ENCODE peak calls at places on chromosomes 7 and 10, in eight cellular contexts. One of them, this sample, is unnamed.

GRCh38 chr7:99235925-99236324 is 28.0 kb upstream of the KPNA7 start:
- DNase-seq in thoracic aorta: no peak
- DNase-seq in ovary: no peak
- DNase-seq in IMR-90: no peak
- DNase-seq in lower lobe of right lung: no peak
- DNase-seq in psoas muscle: no peak
- DNase-seq in adrenal gland: no peak
- DNase-seq in right lobe of liver: no peak
- DNase-seq in this sample: no peak

GRCh38 chr10:27344568-27345454 is 104.2 kb upstream of the ACBD5 start:
- DNase-seq in thoracic aorta: no peak
- DNase-seq in ovary: no peak
- DNase-seq in IMR-90: no peak
- DNase-seq in lower lobe of right lung: no peak
- DNase-seq in psoas muscle: no peak
- DNase-seq in adrenal gland: no peak
- DNase-seq in right lobe of liver: no peak
- DNase-seq in this sample: no peak

GRCh38 chr10:87547734-87548311 is 43.1 kb downstream of the MINPP1 start:
- DNase-seq in thoracic aorta: no peak
- DNase-seq in ovary: no peak
- DNase-seq in IMR-90: peak
- DNase-seq in lower lobe of right lung: no peak
- DNase-seq in psoas muscle: no peak
- DNase-seq in adrenal gland: no peak
- DNase-seq in right lobe of liver: no peak
- DNase-seq in this sample: no peak

GRCh38 chr10:104336829-104337526 is 1.3 kb downstream of the ITPRIP start:
- DNase-seq in thoracic aorta: no peak
- DNase-seq in ovary: no peak
- DNase-seq in IMR-90: peak
- DNase-seq in lower lobe of right lung: no peak
- DNase-seq in psoas muscle: no peak
- DNase-seq in adrenal gland: peak
- DNase-seq in right lobe of liver: no peak
- DNase-seq in this sample: no peak

GRCh38 chr7:17939111-17939669 is 1.1 kb downstream of the SNX13 start:
- DNase-seq in thoracic aorta: no peak
- DNase-seq in ovary: no peak
- DNase-seq in IMR-90: peak
- DNase-seq in lower lobe of right lung: no peak
- DNase-seq in psoas muscle: no peak
- DNase-seq in adrenal gland: no peak
- DNase-seq in right lobe of liver: no peak
- DNase-seq in this sample: no peak

GRCh38 chr10:88879754-88880286 is at the start of gene STAMBPL1:
- DNase-seq in thoracic aorta: no peak
- DNase-seq in ovary: no peak
- DNase-seq in IMR-90: no peak
- DNase-seq in lower lobe of right lung: no peak
- DNase-seq in psoas muscle: peak
- DNase-seq in adrenal gland: peak
- DNase-seq in right lobe of liver: no peak
- DNase-seq in this sample: peak

GRCh38 chr10:126977216-126977615 is 72.0 kb downstream of the DOCK1 start:
- DNase-seq in thoracic aorta: no peak
- DNase-seq in ovary: no peak
- DNase-seq in IMR-90: no peak
- DNase-seq in lower lobe of right lung: no peak
- DNase-seq in psoas muscle: no peak
- DNase-seq in adrenal gland: no peak
- DNase-seq in right lobe of liver: no peak
- DNase-seq in this sample: no peak

GRCh38 chr7:158947627-158948026 is 91.3 kb downstream of the DYNC2I1 start:
- DNase-seq in thoracic aorta: no peak
- DNase-seq in ovary: no peak
- DNase-seq in IMR-90: no peak
- DNase-seq in lower lobe of right lung: no peak
- DNase-seq in psoas muscle: no peak
- DNase-seq in adrenal gland: peak
- DNase-seq in right lobe of liver: no peak
- DNase-seq in this sample: no peak

GRCh38 chr10:86758231-86759072 is 2.0 kb downstream of the BMPR1A start:
- DNase-seq in thoracic aorta: no peak
- DNase-seq in ovary: no peak
- DNase-seq in IMR-90: peak
- DNase-seq in lower lobe of right lung: no peak
- DNase-seq in psoas muscle: no peak
- DNase-seq in adrenal gland: no peak
- DNase-seq in right lobe of liver: no peak
- DNase-seq in this sample: no peak

GRCh38 chr7:23468721-23469149 is 1.6 kb downstream of the IGF2BP3 start:
- DNase-seq in thoracic aorta: no peak
- DNase-seq in ovary: peak
- DNase-seq in IMR-90: no peak
- DNase-seq in lower lobe of right lung: no peak
- DNase-seq in psoas muscle: no peak
- DNase-seq in adrenal gland: no peak
- DNase-seq in right lobe of liver: no peak
- DNase-seq in this sample: no peak

GRCh38 chr10:120415709-120416330 is 41.2 kb upstream of the PLPP4 start:
- DNase-seq in thoracic aorta: no peak
- DNase-seq in ovary: no peak
- DNase-seq in IMR-90: peak
- DNase-seq in lower lobe of right lung: no peak
- DNase-seq in psoas muscle: no peak
- DNase-seq in adrenal gland: no peak
- DNase-seq in right lobe of liver: no peak
- DNase-seq in this sample: no peak

GRCh38 chr7:11527707-11528106 is 304.3 kb downstream of the THSD7A start:
- DNase-seq in thoracic aorta: no peak
- DNase-seq in ovary: no peak
- DNase-seq in IMR-90: no peak
- DNase-seq in lower lobe of right lung: no peak
- DNase-seq in psoas muscle: no peak
- DNase-seq in adrenal gland: no peak
- DNase-seq in right lobe of liver: no peak
- DNase-seq in this sample: no peak

GRCh38 chr10:124590216-124591122 is 128.8 kb downstream of the LHPP start:
- DNase-seq in thoracic aorta: no peak
- DNase-seq in ovary: no peak
- DNase-seq in IMR-90: no peak
- DNase-seq in lower lobe of right lung: no peak
- DNase-seq in psoas muscle: peak
- DNase-seq in adrenal gland: no peak
- DNase-seq in right lobe of liver: peak
- DNase-seq in this sample: peak

GRCh38 chr10:46547331-46547880 is 9.1 kb downstream of the GPRIN2 start:
- DNase-seq in thoracic aorta: no peak
- DNase-seq in ovary: peak
- DNase-seq in IMR-90: no peak
- DNase-seq in lower lobe of right lung: peak
- DNase-seq in psoas muscle: peak
- DNase-seq in adrenal gland: no peak
- DNase-seq in right lobe of liver: peak
- DNase-seq in this sample: peak

GRCh38 chr7:80098795-80099194 is 35.8 kb upstream of the GNAI1 start:
- DNase-seq in thoracic aorta: no peak
- DNase-seq in ovary: no peak
- DNase-seq in IMR-90: no peak
- DNase-seq in lower lobe of right lung: no peak
- DNase-seq in psoas muscle: no peak
- DNase-seq in adrenal gland: no peak
- DNase-seq in right lobe of liver: no peak
- DNase-seq in this sample: no peak

GRCh38 chr10:34655286-34656170 is 159.6 kb downstream of the PARD3 start:
- DNase-seq in thoracic aorta: no peak
- DNase-seq in ovary: no peak
- DNase-seq in IMR-90: peak
- DNase-seq in lower lobe of right lung: no peak
- DNase-seq in psoas muscle: no peak
- DNase-seq in adrenal gland: peak
- DNase-seq in right lobe of liver: no peak
- DNase-seq in this sample: no peak

GRCh38 chr10:13847201-13847631 is 260.5 kb downstream of the PRPF18 start:
- DNase-seq in thoracic aorta: no peak
- DNase-seq in ovary: no peak
- DNase-seq in IMR-90: no peak
- DNase-seq in lower lobe of right lung: no peak
- DNase-seq in psoas muscle: no peak
- DNase-seq in adrenal gland: peak
- DNase-seq in right lobe of liver: no peak
- DNase-seq in this sample: no peak

GRCh38 chr10:5064656-5065055 is 29.6 kb upstream of the AKR1C3 start:
- DNase-seq in thoracic aorta: no peak
- DNase-seq in ovary: no peak
- DNase-seq in IMR-90: peak
- DNase-seq in lower lobe of right lung: no peak
- DNase-seq in psoas muscle: no peak
- DNase-seq in adrenal gland: no peak
- DNase-seq in right lobe of liver: no peak
- DNase-seq in this sample: no peak

GRCh38 chr10:128050937-128051336 is 75.3 kb downstream of the MKI67 start:
- DNase-seq in thoracic aorta: no peak
- DNase-seq in ovary: no peak
- DNase-seq in IMR-90: no peak
- DNase-seq in lower lobe of right lung: no peak
- DNase-seq in psoas muscle: no peak
- DNase-seq in adrenal gland: no peak
- DNase-seq in right lobe of liver: no peak
- DNase-seq in this sample: no peak

GRCh38 chr10:12513775-12514663 is 164.7 kb downstream of the CAMK1D start:
- DNase-seq in thoracic aorta: no peak
- DNase-seq in ovary: no peak
- DNase-seq in IMR-90: peak
- DNase-seq in lower lobe of right lung: no peak
- DNase-seq in psoas muscle: no peak
- DNase-seq in adrenal gland: peak
- DNase-seq in right lobe of liver: no peak
- DNase-seq in this sample: no peak
- TF ChIP-seq CTCF in thoracic aorta: no peak
- TF ChIP-seq CTCF in ovary: no peak
- TF ChIP-seq CTCF in IMR-90: no peak
- TF ChIP-seq CTCF in lower lobe of right lung: no peak
- TF ChIP-seq CTCF in psoas muscle: no peak
- TF ChIP-seq CTCF in adrenal gland: no peak
- TF ChIP-seq CTCF in right lobe of liver: no peak
- TF ChIP-seq CTCF in this sample: no peak

GRCh38 chr7:142807855-142808460 is 37.2 kb downstream of the PRSS2 start:
- DNase-seq in thoracic aorta: no peak
- DNase-seq in ovary: no peak
- DNase-seq in IMR-90: peak
- DNase-seq in lower lobe of right lung: no peak
- DNase-seq in psoas muscle: no peak
- DNase-seq in adrenal gland: no peak
- DNase-seq in right lobe of liver: no peak
- DNase-seq in this sample: no peak
- H3K27ac ChIP-seq in thoracic aorta: peak
- H3K27ac ChIP-seq in ovary: no peak
- H3K27ac ChIP-seq in IMR-90: no peak
- H3K27ac ChIP-seq in lower lobe of right lung: peak
- H3K27ac ChIP-seq in psoas muscle: no peak
- H3K27ac ChIP-seq in adrenal gland: no peak
- H3K27ac ChIP-seq in right lobe of liver: no peak
- H3K27ac ChIP-seq in this sample: no peak

DNA sequence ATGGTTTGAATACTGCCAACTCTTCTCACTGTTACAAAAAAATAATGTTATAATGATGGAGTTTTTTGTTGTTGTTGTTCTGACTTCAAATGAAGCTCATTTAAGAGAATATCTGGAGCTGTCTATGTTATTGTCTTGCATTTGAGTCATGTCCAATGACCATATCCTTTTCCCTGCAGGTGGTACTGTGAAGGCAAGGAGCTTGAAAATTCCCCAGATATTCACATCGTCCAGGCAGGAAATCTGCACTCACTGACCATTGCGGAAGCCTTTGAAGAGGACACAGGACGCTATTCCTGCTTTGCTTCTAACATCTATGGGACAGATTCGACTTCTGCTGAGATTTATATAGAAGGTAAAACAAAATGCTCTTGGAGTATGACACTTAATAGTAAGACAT is 33.5 kb downstream of the MYPN start:
- DNase-seq in thoracic aorta: no peak
- DNase-seq in ovary: no peak
- DNase-seq in IMR-90: no peak
- DNase-seq in lower lobe of right lung: no peak
- DNase-seq in psoas muscle: no peak
- DNase-seq in adrenal gland: no peak
- DNase-seq in right lobe of liver: no peak
- DNase-seq in this sample: no peak
- H3K4me3 ChIP-seq in thoracic aorta: no peak
- H3K4me3 ChIP-seq in ovary: no peak
- H3K4me3 ChIP-seq in IMR-90: no peak
- H3K4me3 ChIP-seq in lower lobe of right lung: no peak
- H3K4me3 ChIP-seq in psoas muscle: no peak
- H3K4me3 ChIP-seq in adrenal gland: no peak
- H3K4me3 ChIP-seq in right lobe of liver: no peak
- H3K4me3 ChIP-seq in this sample: no peak

GRCh38 chr7:129494041-129494440 is 8.3 kb upstream of the SMKR1 start:
- DNase-seq in thoracic aorta: no peak
- DNase-seq in ovary: no peak
- DNase-seq in IMR-90: peak
- DNase-seq in lower lobe of right lung: no peak
- DNase-seq in psoas muscle: no peak
- DNase-seq in adrenal gland: no peak
- DNase-seq in right lobe of liver: no peak
- DNase-seq in this sample: no peak

GRCh38 chr7:129496653-129497052 is 5.7 kb upstream of the SMKR1 start:
- DNase-seq in thoracic aorta: no peak
- DNase-seq in ovary: no peak
- DNase-seq in IMR-90: no peak
- DNase-seq in lower lobe of right lung: no peak
- DNase-seq in psoas muscle: no peak
- DNase-seq in adrenal gland: peak
- DNase-seq in right lobe of liver: no peak
- DNase-seq in this sample: no peak

GRCh38 chr7:129498021-129498420 is 4.3 kb upstream of the SMKR1 start:
- DNase-seq in thoracic aorta: no peak
- DNase-seq in ovary: no peak
- DNase-seq in IMR-90: no peak
- DNase-seq in lower lobe of right lung: no peak
- DNase-seq in psoas muscle: no peak
- DNase-seq in adrenal gland: peak
- DNase-seq in right lobe of liver: no peak
- DNase-seq in this sample: no peak

GRCh38 chr7:129497156-129497555 is 5.2 kb upstream of the SMKR1 start:
- DNase-seq in thoracic aorta: no peak
- DNase-seq in ovary: no peak
- DNase-seq in IMR-90: no peak
- DNase-seq in lower lobe of right lung: no peak
- DNase-seq in psoas muscle: no peak
- DNase-seq in adrenal gland: peak
- DNase-seq in right lobe of liver: no peak
- DNase-seq in this sample: no peak

GRCh38 chr7:129495987-129496386 is 6.3 kb upstream of the SMKR1 start:
- DNase-seq in thoracic aorta: no peak
- DNase-seq in ovary: no peak
- DNase-seq in IMR-90: no peak
- DNase-seq in lower lobe of right lung: no peak
- DNase-seq in psoas muscle: no peak
- DNase-seq in adrenal gland: no peak
- DNase-seq in right lobe of liver: no peak
- DNase-seq in this sample: no peak
- TF ChIP-seq CTCF in thoracic aorta: no peak
- TF ChIP-seq CTCF in ovary: no peak
- TF ChIP-seq CTCF in IMR-90: no peak
- TF ChIP-seq CTCF in lower lobe of right lung: no peak
- TF ChIP-seq CTCF in psoas muscle: no peak
- TF ChIP-seq CTCF in adrenal gland: no peak
- TF ChIP-seq CTCF in right lobe of liver: no peak
- TF ChIP-seq CTCF in this sample: no peak

This sample was measured in dorsolateral prefrontal cortex.